ENCODE peak calls at places on chromosomes 2 and 18, in five cellular contexts. G, X, T, N and I are unnamed samples.

GRCh38 chr2:219296631-219297391 is 12.4 kb downstream of the PTPRN start:
- DNase-seq in G (no peak), X (no peak), T (no peak), N (no peak), I (no peak)

GRCh38 chr2:75716406-75716805 is 5.7 kb upstream of the GCFC2 start:
- DNase-seq in G (peak), X (no peak), T (peak), N (no peak), I (no peak)

GRCh38 chr18:37617623-37618022 is 52.0 kb upstream of the CELF4 start:
- DNase-seq in G (no peak), X (no peak), T (no peak), N (no peak), I (no peak)

GRCh38 chr2:7379799-7380198 is 462.6 kb downstream of the RNF144A start:
- DNase-seq in G (no peak), X (no peak), T (no peak), N (peak), I (no peak)

GRCh38 chr2:8554296-8554806 is 127.5 kb upstream of the ID2 start:
- DNase-seq in G (no peak), X (no peak), T (no peak), N (no peak), I (no peak)

GRCh38 chr2:202122975-202123765 is 50.1 kb downstream of the KIAA2012 start:
- DNase-seq in G (no peak), X (no peak), T (no peak), N (peak), I (no peak)

GRCh38 chr18:57915241-57915640 is 112.1 kb upstream of the ATP8B1 start:
- DNase-seq in G (no peak), X (peak), T (peak), N (no peak), I (no peak)

GRCh38 chr18:46623541-46623940 is 33.5 kb downstream of the LOXHD1 start:
- DNase-seq in G (peak), X (no peak), T (no peak), N (no peak), I (no peak)

GRCh38 chr18:49230331-49230730 is 230.1 kb downstream of the DYM start:
- DNase-seq in G (peak), X (peak), T (no peak), N (no peak), I (no peak)

GRCh38 chr18:42157420-42157819 is 202.4 kb downstream of the PIK3C3 start:
- DNase-seq in G (no peak), X (peak), T (no peak), N (no peak), I (no peak)

GRCh38 chr2:224217962-224218347 is 178.9 kb upstream of the SERPINE2 start:
- DNase-seq in G (peak), X (peak), T (peak), N (no peak), I (peak)

GRCh38 chr18:34977787-34978532 is 63.3 kb upstream of the MAPRE2 start:
- DNase-seq in G (no peak), X (no peak), T (peak), N (peak), I (peak)

GRCh38 chr2:106165556-106165955 is 28.5 kb downstream of the UXS1 start:
- DNase-seq in G (peak), X (no peak), T (no peak), N (peak), I (no peak)

GRCh38 chr18:50151876-50152275 is 43.1 kb downstream of the MYO5B start:
- DNase-seq in G (peak), X (peak), T (peak), N (no peak), I (peak)

GRCh38 chr2:32702303-32703064 is 74.6 kb downstream of the TTC27 start:
- DNase-seq in G (no peak), X (no peak), T (no peak), N (no peak), I (no peak)

GRCh38 chr2:14678754-14679153 is 46.2 kb downstream of the LRATD1 start:
- DNase-seq in G (no peak), X (peak), T (no peak), N (no peak), I (peak)

GRCh38 chr2:14675489-14675888 is 43.0 kb downstream of the LRATD1 start:
- DNase-seq in G (no peak), X (no peak), T (no peak), N (no peak), I (no peak)

GRCh38 chr2:14677039-14677438 is 44.5 kb downstream of the LRATD1 start:
- DNase-seq in G (no peak), X (no peak), T (no peak), N (peak), I (no peak)

GRCh38 chr2:14676371-14676770 is 43.9 kb downstream of the LRATD1 start:
- DNase-seq in G (no peak), X (no peak), T (no peak), N (no peak), I (no peak)

DNA sequence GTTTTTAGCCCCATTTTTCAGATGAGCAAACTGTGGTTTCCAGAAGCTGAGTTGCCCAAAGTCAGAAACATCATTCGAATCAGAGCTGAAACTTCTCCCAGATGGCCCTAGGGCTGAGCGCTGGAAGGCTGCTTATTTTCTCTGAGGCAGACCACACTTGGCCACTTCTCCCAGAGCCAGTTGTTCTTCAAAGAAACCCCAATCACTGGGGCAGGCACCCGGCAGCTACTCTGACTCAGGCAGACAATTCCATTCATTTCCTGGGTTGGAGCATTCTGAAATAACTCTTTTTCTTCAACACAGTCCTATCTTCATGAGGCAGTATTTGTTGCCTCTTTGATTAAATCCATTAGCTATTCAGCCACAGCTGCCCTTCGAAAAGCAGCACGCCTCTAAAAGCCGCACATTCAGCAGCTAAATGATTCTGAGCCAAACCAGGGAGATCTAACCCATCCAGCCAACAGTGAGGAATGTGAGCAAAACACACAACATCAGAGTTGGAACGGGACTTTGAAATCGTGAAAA is 40.9 kb downstream of the LRATD1 start:
- DNase-seq in G (no peak), X (peak), T (no peak), N (peak), I (peak)
- H3K4me3 ChIP-seq in G (no peak), X (no peak), T (no peak), N (no peak), I (no peak)

GRCh38 chr2:237126519-237126918 is 40.8 kb downstream of the COPS8 start:
- DNase-seq in G (no peak), X (no peak), T (no peak), N (no peak), I (no peak)
- H3K4me3 ChIP-seq in G (no peak), X (no peak), T (no peak), N (no peak), I (no peak)

GRCh38 chr2:136392897-136393296 is 274.9 kb upstream of the CXCR4 start:
- DNase-seq in G (no peak), X (no peak), T (no peak), N (no peak), I (no peak)

GRCh38 chr2:136393515-136393914 is 275.6 kb upstream of the CXCR4 start:
- DNase-seq in G (no peak), X (no peak), T (no peak), N (no peak), I (no peak)

GRCh38 chr2:136395590-136395989 is 277.6 kb upstream of the CXCR4 start:
- DNase-seq in G (no peak), X (no peak), T (no peak), N (no peak), I (no peak)

GRCh38 chr2:136389809-136390208 is 271.9 kb upstream of the CXCR4 start:
- DNase-seq in G (no peak), X (no peak), T (no peak), N (no peak), I (no peak)

DNA sequence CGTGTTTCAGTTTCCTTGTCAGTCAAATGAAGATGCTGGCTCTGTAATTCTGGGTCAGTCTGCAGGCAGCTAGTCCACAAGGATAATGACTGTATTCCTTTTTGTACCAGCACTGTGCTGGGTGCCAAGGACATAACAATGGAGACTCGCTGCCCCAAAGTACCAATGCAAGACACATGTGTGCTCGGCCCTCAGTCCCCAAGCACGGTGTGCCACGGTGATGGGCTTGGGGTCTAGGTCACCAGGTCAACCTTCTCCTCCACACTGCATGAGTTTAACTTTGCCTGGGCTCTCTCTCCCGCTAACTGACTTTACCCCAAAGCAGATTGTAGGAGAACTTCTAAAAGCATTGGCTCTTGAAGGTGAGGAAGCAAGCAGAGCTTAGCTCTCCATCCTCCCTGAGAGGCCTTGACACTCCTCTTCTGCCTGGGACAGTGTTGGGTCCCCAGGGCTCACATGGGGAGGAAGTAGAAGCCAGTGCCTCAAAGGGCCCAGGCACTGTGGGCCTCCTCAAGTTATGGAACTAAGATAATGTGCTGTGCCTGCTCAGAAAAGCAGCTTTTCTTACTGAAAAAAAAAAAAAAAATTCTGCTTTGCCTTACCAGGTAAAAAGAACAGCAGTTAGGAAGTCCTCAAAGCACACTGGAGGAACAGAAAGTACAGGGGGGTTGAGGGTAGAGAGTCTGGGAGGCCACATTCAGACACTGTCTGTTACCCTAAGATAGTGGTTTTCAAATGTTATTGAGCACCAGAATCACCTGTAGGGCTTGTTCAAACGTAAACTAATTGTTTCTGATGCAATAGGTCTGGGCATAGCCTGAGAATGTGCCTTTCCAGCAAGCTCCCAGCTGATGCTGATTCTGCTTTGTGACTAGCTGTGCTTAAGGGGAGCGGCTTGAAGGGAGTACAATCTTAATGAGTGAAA is 276.4 kb upstream of the CXCR4 start:
- DNase-seq in G (no peak), X (no peak), T (no peak), N (no peak), I (no peak)
- H3K4me3 ChIP-seq in G (no peak), X (no peak), T (no peak), N (no peak), I (no peak)

GRCh38 chr18:79567481-79568147 is 112.0 kb upstream of the CTDP1 start:
- DNase-seq in G (peak), X (peak), T (peak), N (peak), I (peak)
- H3K4me3 ChIP-seq in G (no peak), X (no peak), T (no peak), N (no peak), I (no peak)

GRCh38 chr2:36405183-36405582 is 49.6 kb downstream of the CRIM1 start:
- DNase-seq in G (no peak), X (no peak), T (peak), N (no peak), I (no peak)
- H3K4me3 ChIP-seq in G (no peak), X (no peak), T (no peak), N (no peak), I (no peak)

DNA sequence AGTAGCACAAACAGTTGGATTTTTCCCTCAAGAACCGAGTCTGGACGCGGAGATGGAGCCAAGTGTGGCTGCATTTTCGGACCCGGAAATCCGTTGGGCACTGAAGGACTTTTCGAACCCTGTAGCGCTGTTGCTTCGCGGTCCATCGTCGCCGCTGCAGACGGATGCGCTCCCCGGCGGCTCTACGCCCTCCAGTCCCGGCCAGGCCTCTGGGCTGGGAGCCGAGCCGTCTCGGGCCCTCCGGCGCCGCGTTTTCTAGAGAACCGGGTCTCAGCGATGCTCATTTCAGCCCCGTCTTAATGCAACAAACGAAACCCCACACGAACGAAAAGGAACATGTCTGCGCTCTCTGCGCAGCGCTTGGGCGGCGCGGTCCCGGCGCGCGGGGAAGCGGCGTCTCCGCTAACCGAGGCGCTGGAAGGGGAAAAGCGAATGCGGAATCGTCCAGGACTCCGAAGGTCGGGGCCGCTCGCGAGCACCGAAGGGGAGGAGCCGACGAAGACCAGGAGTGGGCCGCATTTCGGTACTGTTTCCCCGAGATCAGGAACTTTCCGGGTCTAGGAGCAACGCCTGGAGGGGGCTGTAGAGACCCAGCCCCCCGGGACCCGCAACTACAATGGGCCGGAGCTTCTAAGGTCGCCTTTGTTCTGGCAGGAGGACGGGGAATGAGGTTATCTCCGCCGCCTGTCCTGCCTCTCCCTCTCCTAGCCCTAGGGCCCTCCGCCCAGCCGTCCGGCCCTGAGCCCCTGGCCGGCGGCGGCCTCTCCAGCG is 3.2 kb downstream of the EMX1 start:
- DNase-seq in G (peak), X (peak), T (peak), N (peak), I (peak)
- H3K4me3 ChIP-seq in G (no peak), X (peak), T (peak), N (peak), I (no peak)

DNA sequence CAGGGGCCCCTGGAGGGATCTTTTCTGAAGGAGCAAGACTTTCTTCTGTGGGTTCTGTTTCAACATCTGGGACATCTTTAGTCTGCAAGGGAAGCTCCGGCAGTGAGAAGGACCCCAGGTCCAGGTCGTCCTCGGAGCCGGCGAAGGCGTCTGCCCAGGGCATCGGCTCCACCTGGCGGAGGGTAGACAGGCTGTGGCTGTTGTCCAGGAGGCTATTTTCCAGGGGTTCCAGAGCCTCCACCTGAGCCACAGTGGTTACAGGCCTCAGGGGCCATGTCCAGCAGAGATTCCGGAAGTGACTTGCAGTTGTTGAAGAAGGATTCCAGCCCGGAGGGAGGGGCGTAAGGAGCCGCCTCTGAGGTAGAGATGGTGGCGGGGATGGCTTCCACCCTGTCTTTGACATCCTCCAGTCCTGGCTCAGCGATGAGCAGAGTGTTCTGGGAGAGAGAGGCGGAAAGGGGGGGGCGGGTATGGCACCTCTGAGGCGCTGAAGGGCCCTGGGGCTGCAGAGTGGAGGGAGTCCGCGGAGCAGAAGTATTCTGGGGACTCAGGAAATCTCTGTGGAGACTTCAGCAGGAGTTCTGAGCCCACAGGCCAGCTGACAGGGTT is 891.3 kb upstream of the LRRTM1 start:
- DNase-seq in G (no peak), X (no peak), T (no peak), N (no peak), I (no peak)
- H3K4me3 ChIP-seq in G (no peak), X (no peak), T (no peak), N (no peak), I (no peak)

GRCh38 chr2:183022711-183023110 is 15.5 kb downstream of the NCKAP1 start:
- DNase-seq in G (no peak), X (no peak), T (no peak), N (no peak), I (no peak)

GRCh38 chr2:183025993-183026392 is 12.3 kb downstream of the NCKAP1 start:
- DNase-seq in G (no peak), X (no peak), T (peak), N (no peak), I (no peak)

GRCh38 chr2:183019718-183020442 is 18.4 kb downstream of the NCKAP1 start:
- DNase-seq in G (no peak), X (no peak), T (no peak), N (no peak), I (no peak)

GRCh38 chr2:183024701-183025100 is 13.6 kb downstream of the NCKAP1 start:
- DNase-seq in G (no peak), X (no peak), T (peak), N (no peak), I (no peak)

DNA sequence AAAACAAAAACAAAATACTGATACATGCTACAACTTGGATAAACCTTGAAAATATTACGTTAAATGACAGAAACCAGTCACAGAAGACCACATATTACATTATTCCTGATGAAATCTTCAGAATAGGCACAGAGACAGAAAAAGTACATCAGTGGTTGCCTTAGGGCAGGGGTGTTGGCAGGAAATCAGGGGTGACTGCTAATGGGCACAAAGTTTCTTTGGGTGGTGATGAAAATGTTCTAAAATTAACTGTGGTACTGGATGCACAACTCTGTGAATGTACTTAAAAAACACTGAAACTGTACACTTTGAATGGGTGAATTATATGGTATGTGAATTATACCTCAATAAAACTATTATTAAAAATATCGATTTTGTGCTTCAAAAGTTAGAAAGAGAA is 16.6 kb downstream of the NCKAP1 start:
- DNase-seq in G (no peak), X (no peak), T (no peak), N (no peak), I (no peak)
- H3K4me3 ChIP-seq in G (no peak), X (no peak), T (no peak), N (no peak), I (no peak)